ENCODE peak calls at places on chromosomes 13 and 19, in eight cellular contexts. H, P, Q, Y, L, V, Z and M are unnamed samples.

GRCh38 chr19:28018499-28018898 is 1194.5 kb downstream of the UQCRFS1 start:
- DNase-seq in H (no peak), P (no peak), Q (no peak), Y (no peak), L (no peak), V (no peak), Z (no peak), M (no peak)

GRCh38 chr19:1812426-1813196 is 535 bp upstream of the ATP8B3 start:
- DNase-seq in H (peak; percentile 91), P (peak; percentile 96), Q (peak; percentile 90), Y (peak; percentile 91), L (peak; percentile 91), V (peak; percentile 91), Z (peak; percentile 84), M (peak; percentile 95)

GRCh38 chr13:99737456-99737855 is 234.1 kb downstream of the ZIC5 start:
- DNase-seq in H (no peak), P (no peak), Q (no peak), Y (no peak), L (peak; percentile 2), V (no peak), Z (no peak), M (no peak)

GRCh38 chr19:34900245-34900644 is 26.5 kb upstream of the ZNF30 start:
- DNase-seq in H (no peak), P (no peak), Q (no peak), Y (no peak), L (no peak), V (no peak), Z (no peak), M (no peak)

GRCh38 chr13:61146158-61146557 is 269.5 kb downstream of the PCDH20 start:
- DNase-seq in H (no peak), P (no peak), Q (no peak), Y (no peak), L (no peak), V (no peak), Z (no peak), M (no peak)

GRCh38 chr19:46279177-46279576 is 17.7 kb upstream of the HIF3A start:
- DNase-seq in H (no peak), P (no peak), Q (no peak), Y (no peak), L (no peak), V (no peak), Z (no peak), M (no peak)

GRCh38 chr13:43267916-43268315 is 244.5 kb downstream of the DNAJC15 start:
- DNase-seq in H (no peak), P (no peak), Q (no peak), Y (no peak), L (no peak), V (no peak), Z (no peak), M (no peak)

GRCh38 chr13:113491418-113491883 is 940 bp upstream of the DCUN1D2 start:
- DNase-seq in H (no peak), P (peak; percentile 36), Q (peak; percentile 24), Y (no peak), L (peak; percentile 37), V (peak; percentile 49), Z (peak; percentile 17), M (no peak)

GRCh38 chr19:10107254-10107653 is 1.1 kb downstream of the PPAN start:
- DNase-seq in H (no peak), P (no peak), Q (no peak), Y (no peak), L (no peak), V (no peak), Z (no peak), M (peak; percentile 13)

GRCh38 chr19:37012093-37012745 is 66.0 kb upstream of the ZNF420 start:
- DNase-seq in H (no peak), P (no peak), Q (no peak), Y (no peak), L (no peak), V (no peak), Z (no peak), M (no peak)

GRCh38 chr19:5338661-5339469 is 1.7 kb downstream of the PTPRS start:
- DNase-seq in H (no peak), P (no peak), Q (no peak), Y (no peak), L (no peak), V (no peak), Z (no peak), M (no peak)

GRCh38 chr19:54017266-54017665 is 25.8 kb downstream of the CACNG6 start:
- DNase-seq in H (no peak), P (peak; percentile 92), Q (peak; percentile 31), Y (no peak), L (no peak), V (no peak), Z (peak; percentile 66), M (no peak)

GRCh38 chr19:18070181-18070580 is 16.6 kb downstream of the IL12RB1 start:
- DNase-seq in H (no peak), P (no peak), Q (no peak), Y (no peak), L (no peak), V (no peak), Z (peak; percentile 13), M (no peak)

GRCh38 chr19:43430142-43430710 is 15.5 kb downstream of the TEX101 start:
- DNase-seq in H (no peak), P (peak; percentile 48), Q (no peak), Y (no peak), L (no peak), V (no peak), Z (peak; percentile 18), M (no peak)

GRCh38 chr13:43776680-43777079 is 10.1 kb downstream of the ENOX1 start:
- DNase-seq in H (no peak), P (no peak), Q (peak; percentile 25), Y (no peak), L (no peak), V (no peak), Z (no peak), M (no peak)

GRCh38 chr13:37058801-37059135 is 720 bp downstream of the SUPT20H start:
- DNase-seq in H (no peak), P (peak; percentile 39), Q (no peak), Y (no peak), L (no peak), V (no peak), Z (no peak), M (no peak)

GRCh38 chr13:47455581-47455980 is 545.5 kb downstream of the SUCLA2 start:
- DNase-seq in H (no peak), P (no peak), Q (peak; percentile 52), Y (no peak), L (no peak), V (no peak), Z (peak; percentile 20), M (no peak)

GRCh38 chr19:40588110-40588854 is 11.6 kb downstream of the SHKBP1 start:
- DNase-seq in H (no peak), P (no peak), Q (peak; percentile 50), Y (no peak), L (no peak), V (no peak), Z (no peak), M (no peak)

GRCh38 chr13:31768351-31768750 is 29.0 kb downstream of the RXFP2 start:
- DNase-seq in H (no peak), P (no peak), Q (no peak), Y (no peak), L (no peak), V (no peak), Z (no peak), M (no peak)

GRCh38 chr19:4108767-4109625 is 14.9 kb downstream of the MAP2K2 start:
- DNase-seq in H (no peak), P (no peak), Q (no peak), Y (no peak), L (peak; percentile 27), V (no peak), Z (no peak), M (no peak)

GRCh38 chr13:40665061-40665753 is 1.2 kb downstream of the FOXO1 start:
- DNase-seq in H (peak; percentile 59), P (no peak), Q (no peak), Y (peak; percentile 72), L (peak; percentile 40), V (peak; percentile 37), Z (no peak), M (no peak)

GRCh38 chr19:5086725-5087439 is 118.0 kb downstream of the KDM4B start:
- DNase-seq in H (no peak), P (no peak), Q (no peak), Y (no peak), L (no peak), V (no peak), Z (no peak), M (no peak)

GRCh38 chr13:40331802-40332201 is 334.6 kb downstream of the FOXO1 start:
- DNase-seq in H (no peak), P (no peak), Q (no peak), Y (no peak), L (no peak), V (no peak), Z (no peak), M (no peak)

GRCh38 chr13:35767256-35767981 is 290.9 kb upstream of the MAB21L1 start:
- DNase-seq in H (no peak), P (no peak), Q (no peak), Y (no peak), L (no peak), V (no peak), Z (no peak), M (no peak)

GRCh38 chr19:55619264-55619663 is 5.1 kb downstream of the ZNF784 start:
- DNase-seq in H (no peak), P (peak; percentile 19), Q (no peak), Y (no peak), L (no peak), V (no peak), Z (peak; percentile 38), M (no peak)
- TF ChIP-seq CTCF in H (no peak), P (no peak), Q (no peak), Y (no peak), L (no peak), V (no peak), Z (no peak), M (no peak)

DNA sequence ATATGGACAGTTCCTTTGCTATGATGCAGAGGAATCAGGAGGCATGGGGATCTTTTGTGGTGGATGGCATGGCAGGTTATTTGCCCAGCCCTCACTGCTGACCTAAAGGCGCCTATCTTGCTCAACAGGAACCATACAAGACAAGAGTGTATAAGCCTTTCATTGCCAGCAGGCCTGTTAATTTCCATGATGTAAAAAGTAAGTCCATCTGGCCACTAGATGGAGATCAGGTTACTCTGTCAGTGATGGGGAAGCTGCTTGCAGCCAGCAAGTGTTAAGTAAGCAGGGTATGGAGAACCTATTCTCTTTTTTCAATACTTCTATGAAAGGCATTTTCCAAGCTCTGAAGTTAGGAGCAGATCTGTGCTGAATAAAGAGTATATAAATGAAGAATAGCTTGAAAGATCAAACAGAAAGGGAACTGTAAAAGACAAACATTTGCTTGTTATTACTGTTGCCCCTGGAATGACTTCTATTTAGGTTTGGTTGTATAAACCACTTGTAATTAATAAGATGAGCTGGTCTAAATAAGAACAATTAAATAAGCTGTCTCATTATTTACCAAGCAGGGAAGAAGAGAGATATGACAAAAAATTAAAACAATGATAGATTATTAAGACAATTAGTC is 210.9 kb downstream of the RGCC start:
- DNase-seq in H (peak; percentile 72), P (peak; percentile 97), Q (peak; percentile 94), Y (no peak), L (peak; percentile 45), V (peak; percentile 18), Z (peak; percentile 97), M (no peak)
- TF ChIP-seq CTCF in H (peak; percentile 92), P (peak; percentile 74), Q (peak; percentile 91), Y (peak; percentile 92), L (no peak), V (peak; percentile 77), Z (peak; percentile 78), M (peak; percentile 91)

GRCh38 chr13:50612717-50613116 is 230.8 kb downstream of the DLEU7 start:
- DNase-seq in H (no peak), P (no peak), Q (no peak), Y (no peak), L (no peak), V (no peak), Z (no peak), M (no peak)
- TF ChIP-seq CTCF in H (no peak), P (no peak), Q (no peak), Y (no peak), L (no peak), V (no peak), Z (no peak), M (no peak)

GRCh38 chr13:22944378-22944777 is 236.4 kb upstream of the SGCG start:
- DNase-seq in H (no peak), P (no peak), Q (no peak), Y (no peak), L (no peak), V (no peak), Z (no peak), M (no peak)
- TF ChIP-seq CTCF in H (no peak), P (no peak), Q (no peak), Y (no peak), L (no peak), V (no peak), Z (no peak), M (no peak)